ENCODE peak calls at places on chromosomes 2 and 18, in four cellular contexts. H is PC-9, I is tibial nerve, T is OCI-LY7. R is an unnamed sample. For H3K36me3, the result is how much of the 10 kb centered on the place peaks cover.

GRCh38 chr18:22171839-22172582 is 2.6 kb downstream of the GATA6 start:
- DNase-seq in I (no peak), T (no peak), H (no peak), R (no peak)

GRCh38 chr2:96251721-96252292 is 14.0 kb downstream of the TMEM127 start:
- DNase-seq in T (no peak), H (peak), I (peak), R (peak)

GRCh38 chr2:27724905-27725693 is 46.4 kb upstream of the MRPL33 start:
- DNase-seq in H (no peak), I (no peak), T (no peak), R (no peak)

GRCh38 chr2:237097911-237098702 is 12.4 kb downstream of the COPS8 start:
- DNase-seq in H (peak), I (no peak), T (no peak), R (peak)

GRCh38 chr18:24189007-24189528 is 50.2 kb downstream of the CABYR start:
- DNase-seq in I (no peak), T (no peak), H (no peak), R (no peak)

GRCh38 chr2:130729311-130730299 is 735 bp downstream of the GPR148 start:
- DNase-seq in H (no peak), I (no peak), T (no peak), R (no peak)

GRCh38 chr2:215803150-215803549 is 210.2 kb downstream of the MREG start:
- DNase-seq in H (no peak), I (no peak), T (no peak), R (no peak)

GRCh38 chr18:7512326-7512725 is 54.8 kb upstream of the PTPRM start:
- DNase-seq in H (no peak), T (no peak), I (no peak), R (peak)

GRCh38 chr2:43174368-43175186 is 51.8 kb downstream of the ZFP36L2 start:
- DNase-seq in I (no peak), T (peak), H (no peak), R (no peak)

GRCh38 chr18:9531791-9532410 is 56.6 kb downstream of the RALBP1 start:
- DNase-seq in I (no peak), T (no peak), H (no peak), R (no peak)
- H3K36me3 ChIP-seq in I (half or more), T (half or more), H (under half), R (under half)

GRCh38 chr18:47215554-47216138 is 35.8 kb downstream of the SKOR2 start:
- DNase-seq in I (peak), H (no peak), T (peak), R (peak)
- TF ChIP-seq CTCF in I (peak), H (peak), T (peak), R (peak)

DNA sequence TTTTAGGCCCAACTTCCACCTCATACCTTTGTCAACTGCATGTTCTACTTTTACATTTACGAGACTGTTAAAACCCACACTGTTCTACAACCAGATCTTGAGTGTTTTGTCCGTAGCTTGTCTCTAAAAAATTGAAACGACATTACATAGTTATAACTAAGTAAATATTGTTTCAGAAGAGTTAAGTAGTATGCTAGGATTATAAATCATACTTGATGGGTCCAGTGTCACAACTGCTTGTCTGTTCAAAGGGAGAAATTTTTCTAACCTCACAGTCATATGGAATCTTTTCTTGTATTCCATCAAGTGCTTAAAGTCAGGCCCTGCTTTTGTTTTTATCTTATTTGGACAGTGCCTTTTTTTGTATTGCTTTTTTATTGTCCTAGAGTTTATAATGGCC is 4.3 kb downstream of the GMCL1 start:
- DNase-seq in I (no peak), T (no peak), H (no peak), R (no peak)
- H3K4me3 ChIP-seq in I (no peak), T (no peak), H (no peak), R (no peak)

DNA sequence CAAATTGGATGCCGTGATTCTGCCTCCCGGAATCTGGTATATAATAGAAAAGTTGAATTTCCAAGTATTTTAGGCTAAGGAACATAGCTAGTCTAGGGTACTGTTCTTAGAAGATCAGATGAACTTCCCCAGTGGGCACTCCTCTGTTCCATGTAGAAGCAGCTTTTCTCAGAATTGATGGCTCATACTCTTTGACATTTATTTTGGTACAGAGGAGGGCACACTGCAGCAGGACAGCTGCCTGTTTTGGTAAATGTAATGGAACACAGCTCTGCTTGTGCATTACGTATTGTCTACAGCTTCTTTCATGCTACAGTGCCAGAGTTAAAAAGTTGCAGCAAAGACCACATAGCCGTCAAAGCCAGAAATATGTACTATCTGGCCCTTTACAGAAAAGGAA is 10.8 kb downstream of the YPEL5 start:
- DNase-seq in H (no peak), I (no peak), T (no peak), R (no peak)
- H3K36me3 ChIP-seq in H (under half), I (half or more), T (half or more), R (under half)

GRCh38 chr2:177383935-177384334 is 8.6 kb upstream of the AGPS start:
- DNase-seq in H (no peak), I (no peak), T (no peak), R (no peak)
- TF ChIP-seq CTCF in H (no peak), I (no peak), T (no peak), R (no peak)

GRCh38 chr2:118094503-118094902 is 6.2 kb downstream of the INSIG2 start:
- DNase-seq in H (no peak), T (no peak), I (no peak), R (no peak)
- H3K4me3 ChIP-seq in H (no peak), T (no peak), I (no peak), R (no peak)

GRCh38 chr18:55354795-55355194 is 233.2 kb downstream of the TCF4 start:
- DNase-seq in T (no peak), I (no peak), H (no peak), R (no peak)

GRCh38 chr18:55362303-55362702 is 225.7 kb downstream of the TCF4 start:
- DNase-seq in T (no peak), H (no peak), I (no peak), R (no peak)

GRCh38 chr18:55355220-55355619 is 232.8 kb downstream of the TCF4 start:
- DNase-seq in I (no peak), H (no peak), T (no peak), R (no peak)

GRCh38 chr18:55356815-55357214 is 231.2 kb downstream of the TCF4 start:
- DNase-seq in I (no peak), T (no peak), H (no peak), R (no peak)

GRCh38 chr18:55360061-55360460 is 227.9 kb downstream of the TCF4 start:
- DNase-seq in T (no peak), H (no peak), I (no peak), R (no peak)
- H3K36me3 ChIP-seq in T (under half), H (under half), I (under half), R (under half)

GRCh38 chr2:107932986-107933385 is 53.3 kb upstream of the SLC5A7 start:
- DNase-seq in T (no peak), H (no peak), I (no peak), R (no peak)
- TF ChIP-seq CTCF in T (peak), H (peak), I (no peak), R (peak)

GRCh38 chr18:63138469-63139340 is 180.9 kb downstream of the BCL2 start:
- DNase-seq in H (no peak), T (peak), I (no peak), R (no peak)
- H3K4me3 ChIP-seq in H (no peak), T (peak), I (peak), R (no peak)